ENCODE peak calls at places on chromosomes 5 and 9, in nine cellular contexts. Q is foreskin fibroblast; N is AG04450; P is hepatic stellate cell; Y is activated gamma-delta T cell treated with Interleukin-2 at 50 U/mL for 16 hours; D is HTR-8/SVneo; L is effector CD4-positive, alpha-beta T cell; E is SW480; O is stimulated activated CD4-positive, alpha-beta T cell treated with anti-CD3 and anti-CD28 coated beads, Interleukin-4, amount 100 ng/mL, for 24 hours. S is an unnamed sample.
A peak's percentile ranks its signal among the peaks of the same experiment; 100 is the strongest.

GRCh38 chr5:59548807-59549357 is 344.6 kb downstream of the PDE4D start:
- DNase-seq in Q (no peak), N (no peak), P (no peak), Y (no peak), D (no peak), L (no peak), E (no peak), O (no peak), S (no peak)

GRCh38 chr5:139439013-139439903 is at the start of gene DNAJC18:
- DNase-seq in Q (peak; percentile 88), N (peak; percentile 78), P (peak; percentile 94), Y (peak; percentile 84), D (peak; percentile 95), L (peak; percentile 88), E (peak; percentile 92), O (peak; percentile 92), S (peak; percentile 97)

GRCh38 chr5:136516617-136517016 is 151.3 kb upstream of the TRPC7 start:
- DNase-seq in Q (no peak), N (no peak), P (no peak), Y (no peak), D (no peak), L (no peak), E (no peak), O (no peak), S (no peak)

GRCh38 chr5:10902145-10902544 is 141.1 kb upstream of the DAP start:
- DNase-seq in Q (peak; percentile 54), N (peak; percentile 36), P (peak; percentile 35), Y (no peak), D (no peak), L (no peak), E (no peak), O (no peak), S (peak; percentile 72)

GRCh38 chr9:120937127-120937526 is 10.5 kb upstream of the TRAF1 start:
- DNase-seq in Q (no peak), N (no peak), P (no peak), Y (no peak), D (no peak), L (no peak), E (no peak), O (no peak), S (no peak)

GRCh38 chr9:136658849-136659535 is 3.7 kb upstream of the EGFL7 start:
- DNase-seq in Q (no peak), N (no peak), P (no peak), Y (peak; percentile 30), D (no peak), L (no peak), E (no peak), O (no peak), S (no peak)

GRCh38 chr5:120586646-120587045 is 122.5 kb downstream of the PRR16 start:
- DNase-seq in Q (no peak), N (no peak), P (no peak), Y (no peak), D (no peak), L (no peak), E (no peak), O (no peak), S (no peak)

GRCh38 chr5:146101646-146102045 is 3.7 kb downstream of the PLAC8L1 start:
- DNase-seq in Q (no peak), N (no peak), P (no peak), Y (no peak), D (no peak), L (no peak), E (no peak), O (no peak), S (no peak)

GRCh38 chr9:98172604-98173003 is 19.8 kb downstream of the CORO2A start:
- DNase-seq in Q (peak; percentile 12), N (no peak), P (no peak), Y (no peak), D (peak; percentile 14), L (no peak), E (peak; percentile 80), O (no peak), S (no peak)

GRCh38 chr9:106799146-106799545 is 63.8 kb upstream of the ZNF462 start:
- DNase-seq in Q (peak; percentile 78), N (peak; percentile 29), P (peak; percentile 77), Y (no peak), D (peak; percentile 76), L (no peak), E (peak; percentile 6), O (no peak), S (peak; percentile 46)

GRCh38 chr9:35616681-35617459 is 1.3 kb downstream of the CD72 start:
- DNase-seq in Q (peak; percentile 37), N (no peak), P (peak; percentile 57), Y (peak; percentile 60), D (no peak), L (peak; percentile 58), E (peak; percentile 18), O (peak; percentile 69), S (no peak)

GRCh38 chr9:106755727-106756126 is 107.2 kb upstream of the ZNF462 start:
- DNase-seq in Q (no peak), N (no peak), P (no peak), Y (no peak), D (no peak), L (no peak), E (no peak), O (no peak), S (no peak)

GRCh38 chr9:137740311-137740710 is 121.5 kb downstream of the EHMT1 start:
- DNase-seq in Q (peak; percentile 44), N (peak; percentile 18), P (peak; percentile 37), Y (no peak), D (no peak), L (no peak), E (no peak), O (no peak), S (no peak)

GRCh38 chr9:18906656-18907395 is 126.2 kb downstream of the SAXO1 start:
- DNase-seq in Q (peak; percentile 48), N (no peak), P (peak; percentile 83), Y (no peak), D (peak; percentile 62), L (no peak), E (peak; percentile 2), O (no peak), S (no peak)

GRCh38 chr9:112784020-112784788 is 33.6 kb downstream of the SNX30 start:
- DNase-seq in Q (no peak), N (no peak), P (peak; percentile 32), Y (no peak), D (no peak), L (no peak), E (no peak), O (no peak), S (no peak)

GRCh38 chr5:57414857-57415256 is 67.8 kb downstream of the ACTBL2 start:
- DNase-seq in Q (no peak), N (no peak), P (no peak), Y (no peak), D (no peak), L (no peak), E (no peak), O (no peak), S (no peak)

GRCh38 chr9:13450723-13451122 is 171.2 kb upstream of the MPDZ start:
- DNase-seq in Q (no peak), N (no peak), P (no peak), Y (no peak), D (no peak), L (no peak), E (peak; percentile 41), O (no peak), S (no peak)

GRCh38 chr5:137613554-137614265 is 114.6 kb upstream of the SPOCK1 start:
- DNase-seq in Q (peak; percentile 27), N (no peak), P (no peak), Y (no peak), D (no peak), L (no peak), E (no peak), O (no peak), S (no peak)

GRCh38 chr9:132588098-132588497 is 5.7 kb downstream of the BARHL1 start:
- DNase-seq in Q (no peak), N (no peak), P (no peak), Y (no peak), D (no peak), L (no peak), E (no peak), O (no peak), S (no peak)

GRCh38 chr5:58974083-58974482 is 391.2 kb downstream of the RAB3C start:
- DNase-seq in Q (no peak), N (no peak), P (no peak), Y (no peak), D (no peak), L (no peak), E (no peak), O (no peak), S (no peak)

GRCh38 chr9:37421914-37422288 is 595 bp upstream of the GRHPR start:
- DNase-seq in Q (no peak), N (no peak), P (no peak), Y (no peak), D (no peak), L (no peak), E (peak; percentile 65), O (no peak), S (no peak)

GRCh38 chr9:20640331-20641187 is 18.3 kb upstream of the MLLT3 start:
- DNase-seq in Q (no peak), N (no peak), P (no peak), Y (peak; percentile 76), D (no peak), L (peak; percentile 67), E (peak; percentile 65), O (peak; percentile 79), S (no peak)

GRCh38 chr5:143318833-143319232 is 84.7 kb downstream of the NR3C1 start:
- DNase-seq in Q (no peak), N (no peak), P (no peak), Y (no peak), D (no peak), L (no peak), E (no peak), O (no peak), S (peak; percentile 66)

GRCh38 chr5:137566118-137566541 is 67.0 kb upstream of the SPOCK1 start:
- DNase-seq in Q (no peak), N (no peak), P (no peak), Y (no peak), D (no peak), L (no peak), E (no peak), O (no peak), S (no peak)

GRCh38 chr9:83154821-83155220 is 91.9 kb upstream of the RASEF start:
- DNase-seq in Q (peak; percentile 4), N (no peak), P (no peak), Y (no peak), D (no peak), L (no peak), E (no peak), O (no peak), S (no peak)

GRCh38 chr9:37965116-37965515 is 61.2 kb upstream of the SLC25A51 start:
- DNase-seq in Q (no peak), N (no peak), P (no peak), Y (no peak), D (no peak), L (no peak), E (no peak), O (no peak), S (no peak)

GRCh38 chr5:159262472-159262858 is 625 bp upstream of the UBLCP1 start:
- DNase-seq in Q (no peak), N (no peak), P (no peak), Y (no peak), D (peak; percentile 26), L (no peak), E (peak; percentile 56), O (no peak), S (no peak)

GRCh38 chr9:19239955-19240354 is 9.5 kb downstream of the DENND4C start:
- DNase-seq in Q (no peak), N (no peak), P (no peak), Y (no peak), D (no peak), L (no peak), E (no peak), O (no peak), S (no peak)

GRCh38 chr5:154110781-154111180 is 72.0 kb downstream of the MFAP3 start:
- DNase-seq in Q (peak; percentile 20), N (no peak), P (peak; percentile 20), Y (no peak), D (peak; percentile 3), L (no peak), E (no peak), O (no peak), S (no peak)

GRCh38 chr5:90096415-90097081 is 313.0 kb downstream of the CETN3 start:
- DNase-seq in Q (peak; percentile 48), N (peak; percentile 47), P (peak; percentile 65), Y (no peak), D (peak; percentile 22), L (no peak), E (peak; percentile 20), O (no peak), S (peak; percentile 51)

GRCh38 chr5:135537271-135537670 is 1.5 kb upstream of the NEUROG1 start:
- DNase-seq in Q (no peak), N (no peak), P (no peak), Y (no peak), D (no peak), L (no peak), E (no peak), O (no peak), S (peak; percentile 31)

S was measured in SJSA1.